ENCODE peak calls at places on chromosomes 4 and X, in ten cellular contexts. E, O, C, J, B, X, P, N, F and Y are unnamed samples.

GRCh38 chr4:66571145-66571544 is 900.9 kb upstream of the EPHA5 start:
- DNase-seq in N (no peak), X (no peak), O (no peak), F (no peak), C (no peak), J (no peak), E (no peak), P (no peak), B (no peak), Y (no peak)

GRCh38 chr4:140326395-140326993 is 47.0 kb upstream of the SCOC start:
- DNase-seq in N (no peak), P (no peak), B (peak), O (no peak), E (peak), C (no peak), J (no peak), F (no peak), X (peak), Y (no peak)

GRCh38 chr4:2083826-2084160 is 24.7 kb downstream of the NAT8L start:
- DNase-seq in P (no peak), J (no peak), E (no peak), B (no peak), X (no peak), O (no peak), C (no peak), F (no peak), N (no peak), Y (peak)

GRCh38 chr4:139810710-139811109 is 145.1 kb downstream of the MGST2 start:
- DNase-seq in X (no peak), E (no peak), O (no peak), F (no peak), P (no peak), B (no peak), N (no peak), J (no peak), C (no peak), Y (no peak)

GRCh38 chrX:24110049-24110448 is 39.5 kb upstream of the ZFX start:
- DNase-seq in J (no peak), B (peak), X (no peak), N (no peak), O (no peak), P (no peak), C (no peak), F (no peak), E (no peak), Y (no peak)

GRCh38 chr4:144711685-144712456 is 65.9 kb downstream of the HHIP start:
- DNase-seq in B (no peak), N (no peak), F (no peak), O (no peak), P (no peak), X (no peak), C (no peak), J (no peak), E (no peak), Y (no peak)

GRCh38 chrX:67351411-67351810 is 192.4 kb upstream of the AR start:
- DNase-seq in N (no peak), E (no peak), P (no peak), B (no peak), C (no peak), O (no peak), F (no peak), X (no peak), J (no peak), Y (no peak)

GRCh38 chrX:16484338-16484737 is 165.6 kb upstream of the S100G start:
- DNase-seq in C (no peak), E (no peak), O (peak), J (no peak), X (peak), N (no peak), P (no peak), F (peak), B (no peak), Y (no peak)

GRCh38 chr4:158949094-158949493 is 153.8 kb upstream of the RAPGEF2 start:
- DNase-seq in X (peak), O (no peak), E (no peak), J (no peak), P (no peak), B (no peak), F (no peak), C (no peak), N (no peak), Y (no peak)

GRCh38 chr4:3644849-3645627 is 112.8 kb upstream of the LRPAP1 start:
- DNase-seq in C (no peak), E (no peak), B (no peak), J (no peak), X (no peak), N (no peak), F (no peak), O (peak), P (no peak), Y (peak)

GRCh38 chr4:86302242-86302641 is 57.6 kb downstream of the MAPK10 start:
- DNase-seq in J (peak), E (peak), F (no peak), X (peak), N (no peak), P (no peak), B (peak), O (peak), C (peak), Y (peak)

GRCh38 chr4:129862461-129862860 is 766.5 kb downstream of the C4orf33 start:
- DNase-seq in E (no peak), O (no peak), N (no peak), C (no peak), X (no peak), P (no peak), B (no peak), J (no peak), F (no peak), Y (no peak)

GRCh38 chr4:120948382-120948781 is 25.9 kb upstream of the PRDM5 start:
- DNase-seq in J (no peak), B (no peak), O (no peak), P (no peak), N (no peak), X (no peak), F (no peak), C (no peak), E (no peak), Y (no peak)

GRCh38 chrX:13821740-13822139 is 4.8 kb upstream of the GPM6B start:
- DNase-seq in B (no peak), O (no peak), E (no peak), P (no peak), J (no peak), X (no peak), N (no peak), F (no peak), C (no peak), Y (no peak)

GRCh38 chrX:39320165-39320564 is 518.9 kb downstream of the MID1IP1 start:
- DNase-seq in F (no peak), N (no peak), P (no peak), C (no peak), X (no peak), B (no peak), J (no peak), O (no peak), E (no peak), Y (no peak)

GRCh38 chr4:184347251-184348239 is 126.8 kb downstream of the IRF2 start:
- DNase-seq in F (no peak), N (peak), X (peak), C (peak), O (peak), J (peak), E (no peak), P (peak), B (peak), Y (no peak)

GRCh38 chrX:129833153-129834004 is 10.3 kb downstream of the ZDHHC9 start:
- DNase-seq in X (peak), J (no peak), N (no peak), F (no peak), P (no peak), O (no peak), B (no peak), C (no peak), E (no peak), Y (no peak)

DNA sequence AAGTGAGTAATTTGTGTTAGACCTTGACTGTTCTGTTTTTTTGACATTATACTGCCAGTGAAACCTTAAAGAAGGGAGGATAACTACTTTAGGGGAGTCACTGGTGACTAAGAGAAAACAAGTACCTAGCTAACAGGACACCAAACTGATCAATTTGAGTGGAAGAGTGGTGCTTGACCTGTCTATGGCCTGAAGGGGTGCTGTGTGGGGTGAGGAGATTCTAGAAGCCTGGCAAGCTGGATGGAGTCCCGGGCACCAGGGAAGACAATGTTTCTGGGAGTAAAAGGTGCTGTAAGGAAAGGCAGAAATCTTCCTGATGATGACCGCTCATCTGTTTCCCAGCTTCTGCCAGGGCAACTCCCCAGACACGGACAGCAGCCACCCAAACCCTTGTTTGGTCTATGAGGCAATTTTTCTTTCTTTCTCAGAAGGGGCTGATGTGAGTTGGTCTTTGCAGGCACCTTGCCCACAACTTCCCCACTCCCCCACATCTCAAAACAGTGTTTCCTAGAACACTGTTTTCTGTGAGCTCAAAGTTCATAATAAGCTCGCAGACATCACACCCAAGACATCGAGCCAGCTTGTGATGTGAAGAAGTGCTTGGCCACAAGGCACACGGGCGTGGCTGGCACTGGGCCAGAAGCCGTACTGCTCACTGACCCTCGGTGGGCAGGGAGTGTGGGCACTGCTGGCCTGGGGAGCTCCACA is 4.6 kb downstream of the TXK start:
- DNase-seq in B (peak), O (no peak), E (no peak), F (no peak), N (peak), X (no peak), P (no peak), C (no peak), J (no peak), Y (no peak)
- H3K4me3 ChIP-seq in B (no peak), O (no peak), E (no peak), F (peak), N (no peak), X (no peak), P (no peak), C (no peak), J (no peak), Y (no peak)

GRCh38 chr4:51855270-51855669 is 12.3 kb downstream of the DCUN1D4 start:
- DNase-seq in N (no peak), J (no peak), C (no peak), B (no peak), X (no peak), F (no peak), E (no peak), O (no peak), P (no peak), Y (no peak)
- H3K4me3 ChIP-seq in N (no peak), J (no peak), C (no peak), B (no peak), X (no peak), F (no peak), E (no peak), O (no peak), P (no peak), Y (no peak)

GRCh38 chr4:6969826-6970800 is 60.5 kb downstream of the TBC1D14 start:
- DNase-seq in O (no peak), X (no peak), C (no peak), B (no peak), J (peak), E (no peak), N (peak), F (no peak), P (no peak), Y (no peak)
- H3K4me3 ChIP-seq in O (no peak), X (no peak), C (no peak), B (no peak), J (no peak), E (no peak), N (no peak), F (no peak), P (no peak), Y (no peak)

GRCh38 chr4:8593268-8594096 is 917 bp downstream of the CPZ start:
- DNase-seq in C (no peak), J (no peak), B (peak), X (no peak), F (no peak), E (no peak), P (no peak), O (no peak), N (no peak), Y (peak)

GRCh38 chr4:8591114-8591513 is 1.5 kb upstream of the CPZ start:
- DNase-seq in J (no peak), X (no peak), O (no peak), N (no peak), C (no peak), F (no peak), B (no peak), E (no peak), P (no peak), Y (peak)

GRCh38 chr4:8591626-8592365 is 769 bp upstream of the CPZ start:
- DNase-seq in B (no peak), P (no peak), N (no peak), F (no peak), O (no peak), E (no peak), J (no peak), C (no peak), X (no peak), Y (peak)

GRCh38 chr4:8594097-8595038 is 1.8 kb downstream of the CPZ start:
- DNase-seq in B (peak), E (peak), N (no peak), J (no peak), C (peak), P (peak), O (peak), F (no peak), X (peak), Y (peak)

DNA sequence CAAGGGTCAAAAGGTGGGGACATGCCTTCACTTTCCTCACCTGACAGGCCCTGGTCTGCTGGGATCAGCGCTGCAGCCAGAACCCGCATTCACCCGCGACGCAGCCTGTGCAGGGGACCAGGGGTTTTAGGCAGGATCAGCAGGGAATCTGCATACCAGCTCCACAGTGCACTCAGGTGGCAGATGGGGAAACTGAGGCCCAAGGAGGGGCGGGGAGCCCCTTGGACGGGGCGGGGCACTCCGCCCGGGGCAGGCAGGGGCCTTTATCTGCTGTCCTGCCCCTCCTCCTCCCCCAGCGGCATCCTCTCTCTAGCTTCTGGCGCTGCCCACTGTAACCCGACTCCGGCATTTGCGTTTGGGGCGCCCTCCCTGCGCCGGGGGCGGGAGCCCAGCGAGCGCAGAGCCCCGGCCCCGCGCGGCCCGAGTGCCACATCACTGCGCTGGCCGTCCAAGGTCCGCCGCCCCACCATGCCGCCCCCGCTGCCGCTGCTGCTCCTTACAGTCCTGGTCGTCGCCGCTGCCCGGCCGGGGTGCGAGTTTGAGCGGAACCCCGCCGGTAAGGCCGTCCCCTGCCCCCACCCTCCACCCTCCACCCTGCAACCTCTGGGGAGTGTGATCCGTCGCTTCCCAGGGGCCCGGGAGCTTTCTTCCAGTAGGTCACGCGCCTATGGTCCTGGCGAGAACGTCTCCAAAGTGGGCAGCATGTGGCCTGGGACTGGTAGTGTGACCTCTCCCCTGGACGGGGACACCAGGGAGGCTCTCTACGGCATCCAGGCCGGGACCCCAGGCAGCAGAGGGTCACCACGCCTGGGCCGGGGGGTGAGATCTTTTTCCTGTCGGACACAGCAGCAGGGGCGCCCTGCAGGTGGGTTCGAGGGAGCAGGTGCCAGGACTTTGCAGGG is at the start of gene CPZ:
- DNase-seq in B (peak), X (peak), J (no peak), N (no peak), P (peak), E (no peak), C (no peak), O (no peak), F (no peak), Y (peak)
- H3K4me3 ChIP-seq in B (peak), X (peak), J (no peak), N (no peak), P (no peak), E (no peak), C (no peak), O (no peak), F (no peak), Y (no peak)

DNA sequence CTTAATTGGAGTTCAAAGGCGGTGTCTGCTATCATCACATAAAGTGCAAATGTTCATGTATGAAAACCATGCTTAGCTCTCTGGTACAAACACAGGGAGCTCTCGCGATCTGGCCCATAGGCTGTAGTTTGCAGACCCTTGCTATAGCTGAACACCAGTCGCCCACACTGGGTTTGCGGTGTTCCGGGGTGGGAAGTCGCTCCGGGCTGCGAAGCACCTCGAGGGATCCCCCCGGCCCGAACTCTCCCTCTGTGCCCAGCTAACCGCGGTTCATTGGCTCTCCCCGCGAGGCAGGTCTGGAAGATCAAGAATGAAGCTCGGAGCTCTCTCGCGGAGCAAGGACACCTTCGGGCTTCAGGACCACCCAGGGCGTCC is 347 bp upstream of the PRPS2 start:
- DNase-seq in B (no peak), E (no peak), C (no peak), P (no peak), X (no peak), F (no peak), N (no peak), O (no peak), J (no peak), Y (no peak)
- H3K4me3 ChIP-seq in B (peak), E (peak), C (peak), P (peak), X (peak), F (peak), N (peak), O (peak), J (peak), Y (peak)

GRCh38 chr4:34861661-34862060 is 1382.7 kb downstream of the ARAP2 start:
- DNase-seq in F (no peak), B (no peak), E (no peak), O (no peak), X (peak), P (no peak), C (no peak), N (no peak), J (no peak), Y (no peak)
- H3K4me3 ChIP-seq in F (no peak), B (no peak), E (no peak), O (no peak), X (no peak), P (no peak), C (no peak), N (no peak), J (no peak), Y (no peak)